ENCODE peak calls at places on chromosomes 3 and 15, in ten cellular contexts. R, P, V, C, O, F, K, X, Q and E are unnamed samples.

GRCh38 chr3:86990734-86991481 is at the start of gene VGLL3:
- DNase-seq in C (peak; percentile 35), Q (no peak), K (peak; percentile 75), V (peak; percentile 31), R (peak; percentile 7), X (no peak), F (no peak), O (peak; percentile 65), P (peak; percentile 18), E (no peak)

GRCh38 chr15:78133801-78134200 is 2.6 kb upstream of the CIB2 start:
- DNase-seq in K (no peak), Q (no peak), C (no peak), O (no peak), R (no peak), P (peak; percentile 60), X (no peak), F (no peak), V (no peak), E (no peak)

GRCh38 chr15:82052751-82053150 is 6.9 kb upstream of the MEX3B start:
- DNase-seq in O (no peak), K (no peak), P (no peak), R (no peak), F (no peak), X (no peak), V (no peak), C (no peak), Q (no peak), E (no peak)

GRCh38 chr15:79378394-79379158 is 53.6 kb upstream of the MINAR1 start:
- DNase-seq in Q (no peak), X (no peak), P (no peak), F (no peak), K (no peak), O (no peak), C (no peak), R (no peak), V (no peak), E (no peak)

GRCh38 chr3:139122221-139122581 is 77.5 kb upstream of the PRR23C start:
- DNase-seq in Q (no peak), R (no peak), F (no peak), P (no peak), X (no peak), K (no peak), C (no peak), V (no peak), O (no peak), E (no peak)

GRCh38 chr3:193946945-193947344 is 189.0 kb upstream of the HES1 start:
- DNase-seq in P (peak; percentile 50), Q (peak; percentile 18), R (no peak), X (no peak), F (no peak), O (no peak), K (no peak), C (peak; percentile 67), V (no peak), E (no peak)

GRCh38 chr3:45199837-45200648 is 26.0 kb downstream of the TMEM158 start:
- DNase-seq in C (no peak), V (no peak), Q (peak; percentile 87), R (no peak), O (no peak), P (peak; percentile 51), K (no peak), X (no peak), F (no peak), E (peak; percentile 89)

GRCh38 chr15:36109943-36110658 is 469.3 kb upstream of the CDIN1 start:
- DNase-seq in O (no peak), F (no peak), C (no peak), P (no peak), R (no peak), V (no peak), X (no peak), K (no peak), Q (no peak), E (no peak)

GRCh38 chr15:87121357-87121756 is 1041.7 kb downstream of the AGBL1 start:
- DNase-seq in P (no peak), X (no peak), R (no peak), V (no peak), K (no peak), Q (no peak), F (no peak), C (no peak), O (no peak), E (no peak)

GRCh38 chr15:35195649-35196048 is 110.6 kb upstream of the NANOGP8 start:
- DNase-seq in R (no peak), K (no peak), Q (no peak), X (no peak), F (no peak), C (no peak), V (no peak), P (no peak), O (no peak), E (no peak)

GRCh38 chr15:74618841-74619596 is 3.4 kb downstream of the CLK3 start:
- DNase-seq in V (no peak), F (no peak), Q (no peak), C (no peak), O (no peak), X (no peak), K (no peak), R (no peak), P (no peak), E (no peak)

GRCh38 chr15:25710184-25710583 is 152.9 kb downstream of the ATP10A start:
- DNase-seq in V (peak; percentile 53), X (peak; percentile 7), C (no peak), F (peak; percentile 53), Q (peak; percentile 7), K (peak; percentile 79), P (peak; percentile 61), R (peak; percentile 62), O (peak; percentile 64), E (no peak)

GRCh38 chr3:70728311-70728710 is 415.9 kb upstream of the MDFIC2 start:
- DNase-seq in X (no peak), F (no peak), Q (no peak), O (no peak), V (no peak), C (no peak), R (no peak), K (no peak), P (no peak), E (no peak)

GRCh38 chr15:30872341-30872748 is 31.4 kb upstream of the FAN1 start:
- DNase-seq in F (no peak), V (no peak), X (no peak), C (peak; percentile 53), R (no peak), K (no peak), Q (no peak), O (no peak), P (no peak), E (no peak)

GRCh38 chr15:63440756-63441155 is 59.1 kb upstream of the CA12 start:
- DNase-seq in F (no peak), X (no peak), V (no peak), C (no peak), K (no peak), P (no peak), Q (no peak), R (no peak), O (no peak), E (no peak)

GRCh38 chr3:143895805-143896204 is 47.5 kb upstream of the SLC9A9 start:
- DNase-seq in X (no peak), K (no peak), O (no peak), R (no peak), V (no peak), C (no peak), Q (no peak), F (no peak), P (no peak), E (peak; percentile 13)

GRCh38 chr3:185423178-185423577 is 60.2 kb downstream of the MAP3K13 start:
- DNase-seq in V (peak; percentile 14), F (no peak), O (no peak), R (no peak), K (no peak), X (no peak), P (peak; percentile 31), C (peak; percentile 47), Q (peak; percentile 56), E (peak; percentile 33)

GRCh38 chr3:62371735-62372591 is 1.4 kb downstream of the FEZF2 start:
- DNase-seq in C (no peak), V (peak; percentile 30), F (no peak), Q (no peak), R (no peak), P (no peak), X (no peak), K (no peak), O (no peak), E (no peak)

GRCh38 chr3:141486416-141486734 is 452 bp upstream of the RASA2 start:
- DNase-seq in O (no peak), Q (peak; percentile 43), F (no peak), R (no peak), K (no peak), P (no peak), V (no peak), C (no peak), X (no peak), E (no peak)

GRCh38 chr3:56923546-56924224 is 121.9 kb upstream of the ARHGEF3 start:
- DNase-seq in P (peak; percentile 84), V (no peak), X (no peak), K (no peak), Q (peak; percentile 6), F (no peak), O (no peak), R (no peak), C (no peak), E (no peak)

GRCh38 chr3:133805702-133806475 is at the start of gene SRPRB:
- DNase-seq in P (peak; percentile 95), O (peak; percentile 85), V (peak; percentile 96), C (peak; percentile 99), K (peak; percentile 97), Q (peak; percentile 86), X (peak; percentile 96), R (peak; percentile 89), F (peak; percentile 92), E (peak; percentile 87)

GRCh38 chr3:42043116-42043796 is 47.9 kb upstream of the TRAK1 start:
- DNase-seq in X (no peak), K (peak; percentile 52), O (peak; percentile 68), V (no peak), Q (peak; percentile 72), C (peak; percentile 39), P (no peak), F (no peak), R (no peak), E (no peak)

GRCh38 chr3:15796771-15797599 is 794 bp downstream of the ANKRD28 start:
- DNase-seq in P (peak; percentile 32), V (no peak), F (no peak), Q (peak; percentile 69), X (no peak), O (peak; percentile 5), K (no peak), C (peak; percentile 13), R (no peak), E (no peak)

GRCh38 chr3:38327335-38328009 is 19.1 kb upstream of the XYLB start:
- DNase-seq in C (no peak), X (peak; percentile 32), F (no peak), K (no peak), Q (peak; percentile 49), R (no peak), O (no peak), P (peak; percentile 8), V (no peak), E (no peak)

GRCh38 chr3:24149032-24149431 is 203.9 kb downstream of the NR1D2 start:
- DNase-seq in O (no peak), F (no peak), R (no peak), C (no peak), V (no peak), X (no peak), K (no peak), P (peak; percentile 16), Q (no peak), E (no peak)

GRCh38 chr3:185992801-185993467 is 55.1 kb upstream of the TRA2B start:
- DNase-seq in C (no peak), P (no peak), R (no peak), K (no peak), V (no peak), X (no peak), O (no peak), Q (no peak), F (no peak), E (no peak)

GRCh38 chr15:90174140-90174891 is 26.8 kb upstream of the SEMA4B start:
- DNase-seq in P (peak; percentile 40), K (peak; percentile 96), F (no peak), R (no peak), X (no peak), C (peak; percentile 17), O (no peak), Q (peak; percentile 54), V (no peak), E (no peak)

GRCh38 chr3:140898340-140899180 is 43.1 kb upstream of the SLC25A36 start:
- DNase-seq in Q (peak; percentile 34), F (peak; percentile 7), O (peak; percentile 11), X (no peak), C (peak; percentile 74), R (no peak), K (no peak), P (peak; percentile 77), V (peak; percentile 54), E (peak; percentile 46)